ENCODE peak calls at places on chromosome 16, in eight cellular contexts. One of them, this sample, is unnamed.
A peak's percentile ranks its signal among the peaks of the same experiment; 100 is the strongest.

GRCh38 chr16:56667581-56668571 is at the start of gene MT1G:
- DNase-seq in T-helper 9 cell: no peak
- DNase-seq in putamen: no peak
- DNase-seq in fibroblast of the aortic adventitia: peak; percentile 14
- DNase-seq in SHP77 treated with DMSO at 0.1 percent for 48 hours: no peak
- DNase-seq in activated T-helper 9 cell treated with anti-CD3 and anti-CD28 coated beads, Interleukin-2, amount 50 U/mL, for 16 hours: no peak
- DNase-seq in NCI-H1436: peak; percentile 28
- DNase-seq in HFF-Myc: no peak
- DNase-seq in this sample: peak; percentile 80

GRCh38 chr16:69328854-69329316 is 1.5 kb downstream of the PDF start:
- DNase-seq in T-helper 9 cell: no peak
- DNase-seq in putamen: no peak
- DNase-seq in fibroblast of the aortic adventitia: no peak
- DNase-seq in SHP77 treated with DMSO at 0.1 percent for 48 hours: no peak
- DNase-seq in activated T-helper 9 cell treated with anti-CD3 and anti-CD28 coated beads, Interleukin-2, amount 50 U/mL, for 16 hours: no peak
- DNase-seq in NCI-H1436: no peak
- DNase-seq in HFF-Myc: no peak
- DNase-seq in this sample: peak; percentile 39

GRCh38 chr16:84029297-84030096 is 13.1 kb downstream of the SLC38A8 start:
- DNase-seq in T-helper 9 cell: no peak
- DNase-seq in putamen: no peak
- DNase-seq in fibroblast of the aortic adventitia: no peak
- DNase-seq in SHP77 treated with DMSO at 0.1 percent for 48 hours: no peak
- DNase-seq in activated T-helper 9 cell treated with anti-CD3 and anti-CD28 coated beads, Interleukin-2, amount 50 U/mL, for 16 hours: no peak
- DNase-seq in NCI-H1436: no peak
- DNase-seq in HFF-Myc: no peak
- DNase-seq in this sample: no peak

GRCh38 chr16:69166221-69166833 is 20.6 kb upstream of the SNTB2 start:
- DNase-seq in T-helper 9 cell: no peak
- DNase-seq in putamen: no peak
- DNase-seq in fibroblast of the aortic adventitia: peak; percentile 39
- DNase-seq in SHP77 treated with DMSO at 0.1 percent for 48 hours: no peak
- DNase-seq in activated T-helper 9 cell treated with anti-CD3 and anti-CD28 coated beads, Interleukin-2, amount 50 U/mL, for 16 hours: peak; percentile 58
- DNase-seq in NCI-H1436: no peak
- DNase-seq in HFF-Myc: peak; percentile 81
- DNase-seq in this sample: peak; percentile 26

GRCh38 chr16:89199241-89200123 is 855 bp downstream of the SLC22A31 start:
- DNase-seq in T-helper 9 cell: no peak
- DNase-seq in putamen: no peak
- DNase-seq in fibroblast of the aortic adventitia: no peak
- DNase-seq in SHP77 treated with DMSO at 0.1 percent for 48 hours: no peak
- DNase-seq in activated T-helper 9 cell treated with anti-CD3 and anti-CD28 coated beads, Interleukin-2, amount 50 U/mL, for 16 hours: no peak
- DNase-seq in NCI-H1436: no peak
- DNase-seq in HFF-Myc: no peak
- DNase-seq in this sample: no peak

GRCh38 chr16:10880609-10881452 is 3.8 kb downstream of the CIITA start:
- DNase-seq in T-helper 9 cell: no peak
- DNase-seq in putamen: no peak
- DNase-seq in fibroblast of the aortic adventitia: no peak
- DNase-seq in SHP77 treated with DMSO at 0.1 percent for 48 hours: no peak
- DNase-seq in activated T-helper 9 cell treated with anti-CD3 and anti-CD28 coated beads, Interleukin-2, amount 50 U/mL, for 16 hours: no peak
- DNase-seq in NCI-H1436: no peak
- DNase-seq in HFF-Myc: no peak
- DNase-seq in this sample: peak; percentile 27

GRCh38 chr16:2691491-2692248 is 9.3 kb downstream of the KCTD5 start:
- DNase-seq in T-helper 9 cell: no peak
- DNase-seq in putamen: peak; percentile 41
- DNase-seq in fibroblast of the aortic adventitia: no peak
- DNase-seq in SHP77 treated with DMSO at 0.1 percent for 48 hours: no peak
- DNase-seq in activated T-helper 9 cell treated with anti-CD3 and anti-CD28 coated beads, Interleukin-2, amount 50 U/mL, for 16 hours: no peak
- DNase-seq in NCI-H1436: no peak
- DNase-seq in HFF-Myc: no peak
- DNase-seq in this sample: no peak

GRCh38 chr16:80990978-80991377 is 15.7 kb downstream of the CMC2 start:
- DNase-seq in T-helper 9 cell: no peak
- DNase-seq in putamen: no peak
- DNase-seq in fibroblast of the aortic adventitia: no peak
- DNase-seq in SHP77 treated with DMSO at 0.1 percent for 48 hours: no peak
- DNase-seq in activated T-helper 9 cell treated with anti-CD3 and anti-CD28 coated beads, Interleukin-2, amount 50 U/mL, for 16 hours: no peak
- DNase-seq in NCI-H1436: no peak
- DNase-seq in HFF-Myc: no peak
- DNase-seq in this sample: no peak

GRCh38 chr16:2964416-2965223 is 545 bp downstream of the KREMEN2 start:
- DNase-seq in T-helper 9 cell: peak; percentile 53
- DNase-seq in putamen: no peak
- DNase-seq in fibroblast of the aortic adventitia: no peak
- DNase-seq in SHP77 treated with DMSO at 0.1 percent for 48 hours: peak; percentile 28
- DNase-seq in activated T-helper 9 cell treated with anti-CD3 and anti-CD28 coated beads, Interleukin-2, amount 50 U/mL, for 16 hours: no peak
- DNase-seq in NCI-H1436: peak; percentile 77
- DNase-seq in HFF-Myc: no peak
- DNase-seq in this sample: no peak